ENCODE peak calls at places on chromosomes 13 and 19, in ten cellular contexts. E is CD8-positive, alpha-beta T cell; T is kidney; B is PC-3; O is upper lobe of right lung; Z is gastrocnemius medialis; J is effector memory CD4-positive, alpha-beta T cell; K is sigmoid colon; W is upper lobe of left lung; P is spleen. Q is an unnamed sample.
A peak's percentile ranks its signal among the peaks of the same experiment; 100 is the strongest.

GRCh38 chr13:32659736-32660135 is 73.5 kb downstream of the PDS5B start:
- DNase-seq in E (no peak), T (no peak), B (no peak), O (no peak), Z (no peak), J (no peak), K (no peak), W (no peak), P (no peak), Q (no peak)

GRCh38 chr13:102774210-102774560 is 599 bp upstream of the TEX30 start:
- DNase-seq in E (no peak), T (peak; percentile 76), B (no peak), O (no peak), Z (peak; percentile 14), J (no peak), K (no peak), W (peak; percentile 88), P (peak; percentile 87), Q (no peak)

GRCh38 chr19:3699071-3699740 is 1.1 kb downstream of the PIP5K1C start:
- DNase-seq in E (no peak), T (no peak), B (peak; percentile 24), O (peak; percentile 80), Z (peak; percentile 39), J (no peak), K (peak; percentile 89), W (peak; percentile 87), P (peak; percentile 81), Q (no peak)

GRCh38 chr13:35987572-35988513 is 143.3 kb downstream of the DCLK1 start:
- DNase-seq in E (no peak), T (no peak), B (no peak), O (peak; percentile 73), Z (peak; percentile 53), J (no peak), K (no peak), W (peak; percentile 74), P (no peak), Q (peak; percentile 45)

GRCh38 chr19:48556163-48556562 is 4.2 kb downstream of the SULT2B1 start:
- DNase-seq in E (no peak), T (no peak), B (peak; percentile 72), O (no peak), Z (no peak), J (no peak), K (no peak), W (no peak), P (no peak), Q (no peak)

GRCh38 chr19:51345076-51345620 is 3.2 kb upstream of the VSIG10L start:
- DNase-seq in E (no peak), T (peak; percentile 59), B (no peak), O (no peak), Z (no peak), J (no peak), K (no peak), W (peak; percentile 72), P (no peak), Q (no peak)

GRCh38 chr13:28337196-28338045 is 157.5 kb downstream of the FLT1 start:
- DNase-seq in E (no peak), T (no peak), B (peak; percentile 54), O (no peak), Z (no peak), J (no peak), K (no peak), W (no peak), P (no peak), Q (no peak)

GRCh38 chr19:17235618-17236413 is 9.8 kb downstream of the OCEL1 start:
- DNase-seq in E (peak; percentile 78), T (peak; percentile 91), B (no peak), O (peak; percentile 87), Z (peak; percentile 62), J (peak; percentile 49), K (peak; percentile 84), W (peak; percentile 95), P (peak; percentile 96), Q (no peak)

GRCh38 chr19:5683177-5683886 is 2.5 kb downstream of the HSD11B1L start:
- DNase-seq in E (no peak), T (no peak), B (no peak), O (no peak), Z (no peak), J (no peak), K (no peak), W (no peak), P (no peak), Q (no peak)

GRCh38 chr19:5682293-5682592 is 1.4 kb downstream of the HSD11B1L start:
- DNase-seq in E (no peak), T (no peak), B (no peak), O (no peak), Z (no peak), J (no peak), K (no peak), W (no peak), P (no peak), Q (no peak)

GRCh38 chr19:5680437-5681368 is at the start of the genes HSD11B1L and MICOS13:
- DNase-seq in E (peak; percentile 99), T (peak; percentile 99), B (peak; percentile 99), O (peak; percentile 99), Z (peak; percentile 99), J (peak; percentile 95), K (peak; percentile 99), W (peak; percentile 100), P (peak; percentile 100), Q (peak; percentile 99)

GRCh38 chr19:5680083-5680436 is 256 bp downstream of the MICOS13 start:
- DNase-seq in E (no peak), T (peak; percentile 90), B (no peak), O (peak; percentile 78), Z (peak; percentile 46), J (no peak), K (peak; percentile 79), W (no peak), P (peak; percentile 90), Q (no peak)

DNA sequence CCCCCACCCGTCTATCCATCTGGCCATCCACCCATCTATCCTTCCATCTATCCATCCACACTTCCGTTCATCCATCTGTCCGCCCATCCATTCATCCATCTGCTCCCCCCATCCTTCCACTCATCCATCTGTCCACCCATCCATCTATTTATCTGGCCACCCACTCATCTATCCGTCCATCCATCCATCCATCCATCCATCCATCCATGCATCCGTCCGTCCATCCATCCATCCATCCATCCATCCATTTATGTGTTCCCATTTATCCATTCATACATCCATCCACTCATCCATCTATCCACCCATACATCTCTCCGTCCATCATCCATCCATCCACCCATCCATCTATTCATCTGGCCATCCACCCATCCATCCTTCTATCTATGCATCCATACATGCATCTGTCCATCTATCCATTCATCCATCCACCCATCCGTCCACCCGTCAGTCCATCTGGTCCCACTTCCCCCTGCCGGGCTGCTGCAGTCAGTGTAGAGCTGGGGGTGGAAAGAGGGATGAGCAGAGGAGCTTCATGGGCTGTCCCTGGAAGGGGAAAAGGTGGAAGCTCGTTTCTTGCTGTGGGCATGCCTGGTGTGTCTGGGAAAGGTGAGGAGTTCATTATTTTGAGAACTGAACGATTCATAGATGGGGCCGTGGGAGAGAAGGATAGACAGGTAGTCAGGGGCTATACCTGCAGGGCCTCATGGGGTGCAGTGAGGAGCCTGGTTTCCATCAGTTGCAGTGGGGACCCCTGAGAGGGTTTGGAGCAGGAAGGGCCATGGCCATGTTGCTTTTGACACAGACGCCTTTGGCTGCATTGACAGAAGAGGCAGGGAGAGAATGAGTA is 842 bp downstream of the HSD11B1L start:
- DNase-seq in E (no peak), T (no peak), B (no peak), O (no peak), Z (no peak), J (no peak), K (no peak), W (no peak), P (no peak), Q (no peak)
- H3K4me3 ChIP-seq in E (peak overlapping the region; percentile 96), T (peak overlapping the region; percentile 39), B (peak overlapping the region; percentile 79), O (peak overlapping the region; percentile 95), Z (peak overlapping the region; percentile 93), J (no peak overlapping the region), K (peak overlapping the region; percentile 82), W (peak overlapping the region; percentile 73), P (peak overlapping the region; percentile 85), Q (no peak overlapping the region)

GRCh38 chr19:2616741-2617392 is 85.6 kb downstream of the GNG7 start:
- DNase-seq in E (peak; percentile 43), T (peak; percentile 82), B (no peak), O (peak; percentile 85), Z (peak; percentile 40), J (no peak), K (peak; percentile 77), W (no peak), P (peak; percentile 93), Q (no peak)

GRCh38 chr19:2613507-2614295 is 88.8 kb downstream of the GNG7 start:
- DNase-seq in E (peak; percentile 55), T (peak; percentile 84), B (peak; percentile 53), O (peak; percentile 77), Z (no peak), J (no peak), K (peak; percentile 73), W (peak; percentile 73), P (peak; percentile 91), Q (no peak)

GRCh38 chr19:2617393-2618165 is 84.9 kb downstream of the GNG7 start:
- DNase-seq in E (no peak), T (peak; percentile 46), B (no peak), O (no peak), Z (no peak), J (no peak), K (no peak), W (no peak), P (no peak), Q (no peak)

GRCh38 chr19:2618611-2619010 is 83.9 kb downstream of the GNG7 start:
- DNase-seq in E (peak; percentile 78), T (peak; percentile 82), B (peak; percentile 75), O (peak; percentile 93), Z (peak; percentile 42), J (peak; percentile 52), K (peak; percentile 80), W (no peak), P (peak; percentile 95), Q (no peak)

DNA sequence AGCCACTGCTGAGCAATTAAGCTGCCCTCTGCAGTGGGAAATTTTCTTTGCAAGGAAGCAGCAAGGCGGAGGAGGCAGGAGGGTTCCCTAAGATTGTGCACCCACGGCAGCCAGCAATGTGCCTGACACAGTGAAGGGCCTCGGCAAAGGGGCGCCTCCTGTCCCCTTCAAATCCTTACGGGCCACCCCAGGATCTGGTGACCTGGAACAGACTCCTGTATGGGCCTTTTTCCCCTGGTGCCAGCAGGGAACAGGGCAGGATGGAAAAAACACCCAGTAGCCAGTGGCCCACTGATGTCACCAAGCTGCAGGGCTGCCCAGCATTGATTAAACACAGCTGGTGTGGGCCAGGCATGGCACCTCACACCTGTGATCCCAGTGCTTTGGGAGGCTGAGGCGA is 86.7 kb downstream of the GNG7 start:
- DNase-seq in E (no peak), T (peak; percentile 68), B (no peak), O (no peak), Z (no peak), J (no peak), K (peak; percentile 53), W (no peak), P (no peak), Q (no peak)
- H3K27ac ChIP-seq in E (no peak overlapping the region), T (no peak overlapping the region), B (no peak overlapping the region), O (no peak overlapping the region), Z (no peak overlapping the region), J (no peak overlapping the region), K (no peak overlapping the region), W (no peak overlapping the region), P (peak overlapping the region; percentile 82), Q (no peak overlapping the region)

GRCh38 chr13:26785845-26786630 is 25.5 kb upstream of the GPR12 start:
- DNase-seq in E (peak; percentile 76), T (no peak), B (no peak), O (no peak), Z (peak; percentile 16), J (peak; percentile 9), K (peak; percentile 74), W (peak; percentile 34), P (peak; percentile 91), Q (peak; percentile 39)
- H3K4me3 ChIP-seq in E (peak overlapping the region; percentile 62), T (no peak overlapping the region), B (no peak overlapping the region), O (no peak overlapping the region), Z (peak overlapping the region; percentile 8), J (peak overlapping the region; percentile 45), K (no peak overlapping the region), W (peak overlapping the region; percentile 26), P (peak overlapping the region; percentile 33), Q (no peak overlapping the region)

GRCh38 chr19:18299654-18300053 is 18.2 kb upstream of the JUND start:
- DNase-seq in E (no peak), T (no peak), B (no peak), O (no peak), Z (no peak), J (no peak), K (no peak), W (no peak), P (no peak), Q (no peak)

GRCh38 chr19:18304194-18304495 is 18.7 kb downstream of the LSM4 start:
- DNase-seq in E (peak; percentile 43), T (peak; percentile 76), B (no peak), O (no peak), Z (peak; percentile 88), J (no peak), K (no peak), W (no peak), P (peak; percentile 83), Q (no peak)

GRCh38 chr19:18298601-18299000 is 17.2 kb upstream of the JUND start:
- DNase-seq in E (no peak), T (no peak), B (no peak), O (no peak), Z (no peak), J (no peak), K (no peak), W (no peak), P (no peak), Q (no peak)

GRCh38 chr19:18301718-18302111 is 20.3 kb upstream of the JUND start:
- DNase-seq in E (no peak), T (no peak), B (no peak), O (no peak), Z (no peak), J (no peak), K (no peak), W (no peak), P (no peak), Q (no peak)

DNA sequence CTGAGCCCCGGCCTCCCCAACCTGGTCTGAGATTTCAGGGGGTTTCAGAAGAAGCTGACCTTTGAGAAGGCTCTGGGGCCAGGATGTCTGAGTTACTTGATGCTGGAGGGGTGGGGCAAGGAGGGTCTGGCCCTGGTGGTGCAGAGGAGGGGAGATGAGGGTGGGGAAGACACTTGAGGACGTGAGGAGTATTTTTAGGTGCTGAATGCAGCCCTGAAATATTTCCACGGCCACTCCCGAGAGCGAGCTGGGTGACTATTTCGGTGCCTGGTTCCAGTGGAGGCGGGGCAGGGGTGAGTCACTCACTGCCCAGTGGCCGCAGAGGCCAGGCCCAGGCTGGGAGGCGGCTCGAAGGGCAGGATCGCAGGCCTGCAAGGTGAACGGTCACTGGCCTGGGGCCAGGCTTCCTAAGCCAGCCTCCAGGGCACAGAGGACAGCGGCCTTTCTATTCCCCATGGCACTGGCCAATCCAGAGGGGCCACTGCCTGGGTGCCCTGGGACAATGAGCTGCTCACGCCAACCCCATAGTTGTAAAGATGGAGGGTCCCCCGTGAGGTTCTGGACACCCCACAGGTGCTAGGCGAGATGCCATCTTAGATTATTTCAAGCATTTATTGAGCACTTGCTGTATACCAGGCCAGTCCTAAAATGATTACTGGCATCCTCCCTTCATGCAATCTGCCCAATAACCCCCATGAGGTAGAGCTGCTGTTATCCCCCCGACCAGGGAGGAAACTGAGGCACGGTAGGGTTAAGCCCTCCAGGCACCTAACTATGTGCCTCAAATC is 19.7 kb upstream of the JUND start:
- DNase-seq in E (no peak), T (peak; percentile 95), B (peak; percentile 51), O (peak; percentile 86), Z (peak; percentile 98), J (no peak), K (peak; percentile 88), W (peak; percentile 86), P (no peak), Q (peak; percentile 43)
- H3K27ac ChIP-seq in E (peak overlapping the region; percentile 21), T (peak overlapping the region; percentile 43), B (no peak overlapping the region), O (peak overlapping the region; percentile 44), Z (peak overlapping the region; percentile 88), J (peak overlapping the region; percentile 36), K (peak overlapping the region; percentile 97), W (peak overlapping the region; percentile 58), P (peak overlapping the region; percentile 39), Q (no peak overlapping the region)